ENCODE peak calls at places on chromosomes 3 and 15, in seven cellular contexts. F, O, V, S, E, G and K are unnamed samples.

GRCh38 chr3:28317438-28318022 is 31.0 kb upstream of the ZCWPW2 start:
- DNase-seq in F (peak), O (peak), V (no peak), S (peak), E (no peak), G (no peak), K (peak)

GRCh38 chr3:18085429-18085828 is 339.7 kb downstream of the SATB1 start:
- DNase-seq in F (no peak), O (no peak), V (no peak), S (no peak), E (no peak), G (no peak), K (no peak)

GRCh38 chr3:122824465-122825379 is 29.9 kb downstream of the SLC49A4 start:
- DNase-seq in F (no peak), O (peak), V (no peak), S (no peak), E (no peak), G (no peak), K (no peak)

GRCh38 chr3:188687389-188687788 is 484.4 kb upstream of the TPRG1 start:
- DNase-seq in F (no peak), O (peak), V (peak), S (peak), E (no peak), G (no peak), K (no peak)

GRCh38 chr3:42376397-42376798 is 34.0 kb downstream of the LYZL4 start:
- DNase-seq in F (no peak), O (peak), V (no peak), S (peak), E (peak), G (no peak), K (no peak)

GRCh38 chr15:22989576-22990477 is 9.7 kb upstream of the CYFIP1 start:
- DNase-seq in F (no peak), O (peak), V (no peak), S (no peak), E (no peak), G (no peak), K (no peak)

GRCh38 chr3:106108925-106109324 is 240.1 kb upstream of the CBLB start:
- DNase-seq in F (no peak), O (no peak), V (no peak), S (no peak), E (no peak), G (no peak), K (no peak)

GRCh38 chr15:70528270-70528706 is 235.1 kb downstream of the UACA start:
- DNase-seq in F (peak), O (no peak), V (no peak), S (no peak), E (no peak), G (no peak), K (peak)

GRCh38 chr3:7518471-7518870 is 657.6 kb downstream of the GRM7 start:
- DNase-seq in F (no peak), O (no peak), V (no peak), S (peak), E (no peak), G (no peak), K (no peak)

GRCh38 chr3:133941390-133941789 is 45.7 kb upstream of the RAB6B start:
- DNase-seq in F (no peak), O (no peak), V (peak), S (no peak), E (no peak), G (no peak), K (no peak)

GRCh38 chr15:35349916-35350315 is 196.0 kb downstream of the DPH6 start:
- DNase-seq in F (no peak), O (peak), V (no peak), S (no peak), E (no peak), G (no peak), K (no peak)

GRCh38 chr3:162586591-162586990 is 1090.0 kb downstream of the OTOL1 start:
- DNase-seq in F (no peak), O (no peak), V (no peak), S (no peak), E (no peak), G (no peak), K (no peak)

GRCh38 chr3:125300416-125300815 is 74.7 kb downstream of the ZNF148 start:
- DNase-seq in F (no peak), O (peak), V (no peak), S (no peak), E (no peak), G (no peak), K (no peak)

GRCh38 chr3:69129531-69129930 is 7.1 kb upstream of the LMOD3 start:
- DNase-seq in F (no peak), O (no peak), V (no peak), S (no peak), E (no peak), G (no peak), K (no peak)

GRCh38 chr3:151553873-151554272 is 93.0 kb upstream of the IGSF10 start:
- DNase-seq in F (no peak), O (no peak), V (peak), S (peak), E (no peak), G (no peak), K (no peak)

GRCh38 chr15:56968821-56969220 is 50.4 kb downstream of the TCF12 start:
- DNase-seq in F (no peak), O (no peak), V (no peak), S (no peak), E (no peak), G (no peak), K (no peak)

GRCh38 chr15:75069301-75069925 is 46.0 kb downstream of the PPCDC start:
- DNase-seq in F (no peak), O (no peak), V (no peak), S (no peak), E (no peak), G (no peak), K (peak)

GRCh38 chr3:10518506-10519150 is 13.2 kb upstream of the ATP2B2 start:
- DNase-seq in F (no peak), O (no peak), V (no peak), S (peak), E (peak), G (no peak), K (no peak)

GRCh38 chr3:46878796-46879436 is 1.4 kb downstream of the PTH1R start:
- DNase-seq in F (no peak), O (no peak), V (no peak), S (no peak), E (no peak), G (no peak), K (no peak)

GRCh38 chr15:58966698-58967097 is 20.8 kb upstream of the RNF111 start:
- DNase-seq in F (no peak), O (peak), V (no peak), S (no peak), E (no peak), G (no peak), K (no peak)

GRCh38 chr15:66164788-66165187 is 88.8 kb downstream of the MEGF11 start:
- DNase-seq in F (no peak), O (no peak), V (no peak), S (no peak), E (no peak), G (no peak), K (no peak)

GRCh38 chr3:133124511-133124910 is 86.3 kb downstream of the TMEM108 start:
- DNase-seq in F (no peak), O (no peak), V (no peak), S (peak), E (peak), G (no peak), K (no peak)

GRCh38 chr3:58630081-58630709 is 36.4 kb downstream of the FAM3D start:
- DNase-seq in F (peak), O (peak), V (peak), S (peak), E (peak), G (peak), K (peak)

DNA sequence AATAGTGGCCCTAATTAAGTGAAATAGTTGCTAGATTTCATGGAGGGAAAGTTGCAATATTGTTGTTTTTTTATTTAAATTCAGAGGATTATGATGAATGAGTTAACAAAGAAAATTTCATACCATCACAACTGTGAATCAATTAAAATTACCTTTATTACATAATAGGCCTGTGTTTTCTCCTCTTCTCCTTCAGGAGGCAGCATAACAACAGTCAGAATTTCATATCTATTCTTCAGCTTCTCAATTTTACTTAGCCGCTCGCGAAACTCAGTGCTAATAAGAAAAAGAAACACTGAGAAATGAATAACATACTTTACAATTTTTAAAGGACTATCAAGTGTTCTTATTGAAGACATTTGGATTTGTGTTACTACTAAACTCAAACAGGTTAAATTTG is 29.4 kb downstream of the TTC14 start:
- DNase-seq in F (no peak), O (no peak), V (no peak), S (no peak), E (no peak), G (no peak), K (no peak)
- TF ChIP-seq CTCF in F (peak), O (peak), V (no peak), S (no peak), E (no peak), G (no peak), K (no peak)

GRCh38 chr3:99502871-99503270 is 135.5 kb upstream of the COL8A1 start:
- DNase-seq in F (no peak), O (no peak), V (no peak), S (no peak), E (no peak), G (no peak), K (no peak)

GRCh38 chr3:99500485-99500884 is 137.9 kb upstream of the COL8A1 start:
- DNase-seq in F (no peak), O (no peak), V (no peak), S (no peak), E (no peak), G (no peak), K (no peak)

GRCh38 chr3:99503350-99503749 is 135.0 kb upstream of the COL8A1 start:
- DNase-seq in F (no peak), O (no peak), V (peak), S (no peak), E (no peak), G (no peak), K (no peak)

GRCh38 chr3:99499235-99499798 is 139.1 kb upstream of the COL8A1 start:
- DNase-seq in F (no peak), O (peak), V (peak), S (peak), E (no peak), G (no peak), K (peak)

GRCh38 chr3:99498544-99499234 is 139.7 kb upstream of the COL8A1 start:
- DNase-seq in F (no peak), O (no peak), V (no peak), S (no peak), E (no peak), G (no peak), K (no peak)
- TF ChIP-seq CTCF in F (no peak), O (no peak), V (no peak), S (no peak), E (no peak), G (no peak), K (no peak)

GRCh38 chr3:185460283-185460682 is 38.6 kb downstream of the TMEM41A start:
- DNase-seq in F (no peak), O (no peak), V (no peak), S (no peak), E (no peak), G (no peak), K (no peak)

GRCh38 chr3:185465471-185465870 is 33.4 kb downstream of the TMEM41A start:
- DNase-seq in F (no peak), O (no peak), V (no peak), S (no peak), E (no peak), G (no peak), K (no peak)

GRCh38 chr3:185455860-185456259 is 43.0 kb downstream of the TMEM41A start:
- DNase-seq in F (no peak), O (no peak), V (no peak), S (no peak), E (no peak), G (no peak), K (no peak)

GRCh38 chr3:185457376-185457775 is 41.5 kb downstream of the TMEM41A start:
- DNase-seq in F (no peak), O (no peak), V (no peak), S (no peak), E (no peak), G (no peak), K (no peak)

GRCh38 chr3:185460719-185461350 is 38.0 kb downstream of the TMEM41A start:
- DNase-seq in F (no peak), O (peak), V (no peak), S (no peak), E (no peak), G (no peak), K (peak)
- TF ChIP-seq CTCF in F (peak), O (peak), V (no peak), S (peak), E (peak), G (peak), K (no peak)

GRCh38 chr3:192514081-192514753 is 213.1 kb downstream of the FGF12 start:
- DNase-seq in F (no peak), O (peak), V (no peak), S (no peak), E (no peak), G (no peak), K (no peak)
- TF ChIP-seq CTCF in F (no peak), O (no peak), V (no peak), S (no peak), E (no peak), G (no peak), K (no peak)